ENCODE peak calls at places on chromosomes 3 and 15, in four cellular contexts. D is NCI-H774; I is left cardiac atrium; A is stimulated activated CD8-positive, alpha-beta memory T cell treated with anti-CD3 and anti-CD28 coated beads, Interleukin-15, amount 100 ng/mL, for 1 hour. X is an unnamed sample.

GRCh38 chr3:55244247-55244646 is 242.9 kb downstream of the WNT5A start:
- DNase-seq in D (peak), I (no peak), A (no peak), X (no peak)

GRCh38 chr15:78316211-78317077 is 17.0 kb upstream of the SKIC8 start:
- DNase-seq in D (no peak), I (no peak), A (no peak), X (no peak)

GRCh38 chr3:47113669-47114365 is 50.1 kb downstream of the SETD2 start:
- DNase-seq in D (no peak), I (no peak), A (no peak), X (no peak)

GRCh38 chr15:74787251-74788041 is 5.6 kb downstream of the CSK start:
- DNase-seq in D (no peak), I (peak), A (peak), X (peak)

GRCh38 chr3:55720614-55721013 is 233.5 kb upstream of the WNT5A start:
- DNase-seq in D (no peak), I (no peak), A (no peak), X (no peak)

GRCh38 chr3:42702982-42703694 is 540 bp upstream of the HHATL start:
- DNase-seq in D (no peak), I (no peak), A (no peak), X (no peak)

GRCh38 chr15:65346856-65347598 is 30.8 kb downstream of the IGDCC3 start:
- DNase-seq in D (no peak), I (no peak), A (no peak), X (no peak)

GRCh38 chr3:21551019-21551418 is 200.0 kb downstream of the ZNF385D start:
- DNase-seq in D (no peak), I (no peak), A (no peak), X (no peak)

GRCh38 chr3:84092907-84093306 is 865.9 kb upstream of the CADM2 start:
- DNase-seq in D (no peak), I (no peak), A (no peak), X (no peak)

GRCh38 chr3:39232859-39233258 is 40.5 kb upstream of the XIRP1 start:
- DNase-seq in D (no peak), I (no peak), A (no peak), X (no peak)

GRCh38 chr15:49313650-49314049 is 109.4 kb upstream of the FGF7 start:
- DNase-seq in D (no peak), I (no peak), A (no peak), X (no peak)

GRCh38 chr3:132351222-132351806 is 34.1 kb downstream of the ACP3 start:
- DNase-seq in D (no peak), I (no peak), A (no peak), X (no peak)

GRCh38 chr3:43162573-43163084 is 56.8 kb upstream of the POMGNT2 start:
- DNase-seq in D (no peak), I (no peak), A (no peak), X (no peak)

GRCh38 chr3:100209948-100210776 is 50.6 kb upstream of the TBC1D23 start:
- DNase-seq in D (peak), I (no peak), A (no peak), X (no peak)

GRCh38 chr3:14457999-14458398 is 55.6 kb downstream of the SLC6A6 start:
- DNase-seq in D (no peak), I (no peak), A (no peak), X (no peak)

X was measured in Right ventricle myocardium superior.